ENCODE peak calls at places on chromosomes 2 and 18, in nine cellular contexts. H is HTR-8/SVneo; R is endodermal cell; C is endothelial cell; N is stimulated activated CD4-positive, alpha-beta T cell treated with anti-CD3 and anti-CD28 coated beads, TNF-alpha, amount 100 ng/mL, for 48 hours; V is IMR-90; U is GM10248; T is Caco-2; S is iPS-NIHi11. A is an unnamed sample.

GRCh38 chr18:70289351-70290330 is 796 bp downstream of the SOCS6 start:
- DNase-seq in T (no peak), S (peak; percentile 80), R (peak; percentile 76), U (peak; percentile 72), V (peak; percentile 31), H (no peak), C (peak; percentile 58), N (no peak), A (peak; percentile 86)

GRCh38 chr2:180604077-180604476 is 376.3 kb upstream of the UBE2E3 start:
- DNase-seq in C (peak; percentile 22), U (peak; percentile 6), V (peak; percentile 15), R (peak; percentile 77), N (no peak), T (no peak), S (peak; percentile 32), H (no peak), A (peak; percentile 15)

GRCh38 chr2:182081602-182082260 is 96.1 kb downstream of the PPP1R1C start:
- DNase-seq in T (no peak), C (no peak), N (no peak), H (no peak), S (no peak), V (peak; percentile 19), R (no peak), U (no peak), A (no peak)

GRCh38 chr2:45343618-45344017 is 267.4 kb downstream of the SRBD1 start:
- DNase-seq in U (no peak), S (peak; percentile 25), C (no peak), V (peak; percentile 44), N (no peak), R (peak; percentile 61), T (no peak), H (no peak), A (no peak)

GRCh38 chr18:77754475-77755044 is 504.9 kb downstream of the GALR1 start:
- DNase-seq in R (peak; percentile 87), T (no peak), U (no peak), C (no peak), S (peak; percentile 32), V (no peak), H (no peak), N (no peak), A (no peak)

GRCh38 chr2:238169708-238170251 is 11.0 kb downstream of the ERFE start:
- DNase-seq in C (no peak), R (no peak), H (peak; percentile 30), V (peak; percentile 98), S (peak; percentile 43), U (no peak), N (no peak), T (no peak), A (peak; percentile 30)

GRCh38 chr2:7358865-7359264 is 441.7 kb downstream of the RNF144A start:
- DNase-seq in V (no peak), N (no peak), U (no peak), S (peak; percentile 28), H (no peak), T (no peak), C (no peak), R (peak; percentile 70), A (no peak)

GRCh38 chr2:95266781-95267430 is 7.3 kb upstream of the PROM2 start:
- DNase-seq in H (no peak), S (no peak), R (no peak), N (no peak), U (no peak), T (no peak), C (no peak), V (no peak), A (no peak)

GRCh38 chr2:16030206-16031054 is 90.1 kb downstream of the MYCN start:
- DNase-seq in T (no peak), S (no peak), H (no peak), R (peak; percentile 44), U (no peak), C (no peak), N (no peak), V (no peak), A (no peak)

GRCh38 chr2:174792309-174793025 is 28.2 kb upstream of the CHRNA1 start:
- DNase-seq in V (no peak), T (no peak), C (no peak), R (peak; percentile 48), U (no peak), N (no peak), S (no peak), H (no peak), A (no peak)

GRCh38 chr2:50614056-50614455 is 417.9 kb downstream of the NRXN1 start:
- DNase-seq in R (no peak), S (no peak), C (no peak), T (no peak), H (peak; percentile 12), V (peak; percentile 59), U (no peak), N (no peak), A (no peak)

A was measured in D341Med.